ENCODE peak calls at places on chromosomes 12 and 14, in four cellular contexts. C is Panc1, O is GM23338, U is BE2C. P is an unnamed sample.

GRCh38 chr14:66228267-66228970 is 257.8 kb upstream of the CCDC196 start:
- DNase-seq in C (no peak), O (no peak), U (no peak), P (peak; percentile 50)

GRCh38 chr14:105419305-105420091 is at the start of gene MTA1:
- DNase-seq in C (no peak), O (peak; percentile 72), U (peak; percentile 64), P (no peak)

GRCh38 chr12:115639667-115640012 is 637.9 kb downstream of the MED13L start:
- DNase-seq in C (no peak), O (peak; percentile 39), U (no peak), P (no peak)

GRCh38 chr14:60485600-60486251 is at the start of gene C14orf39:
- DNase-seq in C (no peak), O (peak; percentile 84), U (peak; percentile 88), P (no peak)

GRCh38 chr14:29735459-29735858 is 192.2 kb downstream of the PRKD1 start:
- DNase-seq in C (no peak), O (no peak), U (no peak), P (no peak)

GRCh38 chr14:74528406-74528805 is 34.8 kb downstream of the ISCA2 start:
- DNase-seq in C (no peak), O (no peak), U (no peak), P (no peak)

GRCh38 chr12:41220931-41221330 is 32.8 kb downstream of the PDZRN4 start:
- DNase-seq in C (no peak), O (no peak), U (no peak), P (no peak)

GRCh38 chr12:95953000-95953399 is 9.9 kb downstream of the AMDHD1 start:
- DNase-seq in C (no peak), O (no peak), U (no peak), P (no peak)

GRCh38 chr12:95261109-95261508 is 43.5 kb downstream of the VEZT start:
- DNase-seq in C (no peak), O (no peak), U (no peak), P (no peak)

GRCh38 chr14:56196274-56196673 is 78.1 kb downstream of the PELI2 start:
- DNase-seq in C (no peak), O (no peak), U (no peak), P (no peak)

GRCh38 chr14:44613061-44613712 is 106.1 kb upstream of the FSCB start:
- DNase-seq in C (no peak), O (no peak), U (no peak), P (no peak)

GRCh38 chr12:3863756-3864155 is 9.4 kb downstream of the PARP11 start:
- DNase-seq in C (no peak), O (no peak), U (no peak), P (no peak)

GRCh38 chr12:107369006-107369405 is 275.7 kb upstream of the CRY1 start:
- DNase-seq in C (no peak), O (no peak), U (no peak), P (no peak)

GRCh38 chr12:15933751-15934150 is 22.6 kb downstream of the DERA start:
- DNase-seq in C (no peak), O (no peak), U (no peak), P (no peak)

GRCh38 chr14:49861581-49861922 is 9.0 kb upstream of the NEMF start:
- DNase-seq in C (no peak), O (peak; percentile 80), U (peak; percentile 56), P (peak; percentile 65)

GRCh38 chr14:50312734-50313054 is 570 bp downstream of the DMAC2L start:
- DNase-seq in C (no peak), O (no peak), U (no peak), P (no peak)

GRCh38 chr14:92690171-92691011 is 58.0 kb downstream of the LGMN start:
- DNase-seq in C (no peak), O (peak; percentile 33), U (peak; percentile 60), P (no peak)

GRCh38 chr12:21815306-21816062 is 41.0 kb upstream of the KCNJ8 start:
- DNase-seq in C (no peak), O (no peak), U (no peak), P (no peak)

GRCh38 chr14:68854421-68854820 is 61.6 kb upstream of the ZFP36L1 start:
- DNase-seq in C (no peak), O (no peak), U (no peak), P (no peak)

GRCh38 chr14:103949386-103949785 is 7.1 kb upstream of the RD3L start:
- DNase-seq in C (no peak), O (no peak), U (no peak), P (no peak)

GRCh38 chr12:55142896-55143870 is 17.0 kb downstream of the OR9K2 start:
- DNase-seq in C (peak; percentile 25), O (peak; percentile 95), U (peak; percentile 62), P (peak; percentile 1)

GRCh38 chr12:54549774-54550451 is 512 bp downstream of the PDE1B start:
- DNase-seq in C (no peak), O (peak; percentile 72), U (no peak), P (no peak)

GRCh38 chr14:68633131-68633991 is 159.5 kb downstream of the ZFP36L1 start:
- DNase-seq in C (no peak), O (no peak), U (no peak), P (no peak)

GRCh38 chr12:75959506-75959905 is 72.1 kb downstream of the PHLDA1 start:
- DNase-seq in C (no peak), O (no peak), U (no peak), P (no peak)

GRCh38 chr14:62409909-62410308 is 635.3 kb downstream of the KCNH5 start:
- DNase-seq in C (peak; percentile 15), O (no peak), U (no peak), P (no peak)

GRCh38 chr12:79737875-79738718 is 47.3 kb upstream of the PAWR start:
- DNase-seq in C (peak; percentile 27), O (peak; percentile 76), U (peak; percentile 36), P (peak; percentile 9)

GRCh38 chr12:16096273-16096849 is 181.1 kb downstream of the SLC15A5 start:
- DNase-seq in C (no peak), O (no peak), U (no peak), P (no peak)

GRCh38 chr12:10571141-10571540 is 42.3 kb downstream of the MAGOHB start:
- DNase-seq in C (no peak), O (no peak), U (no peak), P (no peak)

GRCh38 chr14:70808402-70809237 is 693 bp downstream of the MAP3K9 start:
- DNase-seq in C (no peak), O (peak; percentile 71), U (peak; percentile 36), P (no peak)

GRCh38 chr12:27751386-27752047 is 28.5 kb upstream of the KLHL42 start:
- DNase-seq in C (no peak), O (no peak), U (peak; percentile 20), P (peak; percentile 44)

GRCh38 chr12:128606040-128606439 is 217.7 kb downstream of the SLC15A4 start:
- DNase-seq in C (no peak), O (no peak), U (no peak), P (no peak)

GRCh38 chr14:102875652-102876051 is 46.8 kb upstream of the AMN start:
- DNase-seq in C (no peak), O (no peak), U (no peak), P (no peak)

GRCh38 chr12:121358093-121358492 is 5.9 kb upstream of the ANAPC5 start:
- DNase-seq in C (no peak), O (no peak), U (no peak), P (no peak)

GRCh38 chr14:47235619-47236018 is 439.8 kb downstream of the MDGA2 start:
- DNase-seq in C (no peak), O (no peak), U (no peak), P (no peak)

GRCh38 chr12:138898-139534 is 72.4 kb downstream of the IQSEC3 start:
- DNase-seq in C (no peak), O (peak; percentile 62), U (no peak), P (no peak)

GRCh38 chr12:126784328-126784921 is 1482.5 kb upstream of the TMEM132C start:
- DNase-seq in C (no peak), O (peak; percentile 64), U (no peak), P (no peak)

GRCh38 chr14:95445676-95446075 is 70.8 kb downstream of the SYNE3 start:
- DNase-seq in C (no peak), O (no peak), U (no peak), P (no peak)

GRCh38 chr14:21101802-21102413 is 1.0 kb downstream of the TMEM253 start:
- DNase-seq in C (no peak), O (no peak), U (no peak), P (no peak)

GRCh38 chr12:58847876-58848600 is 72.3 kb downstream of the LRIG3 start:
- DNase-seq in C (no peak), O (no peak), U (no peak), P (peak; percentile 2)

DNA sequence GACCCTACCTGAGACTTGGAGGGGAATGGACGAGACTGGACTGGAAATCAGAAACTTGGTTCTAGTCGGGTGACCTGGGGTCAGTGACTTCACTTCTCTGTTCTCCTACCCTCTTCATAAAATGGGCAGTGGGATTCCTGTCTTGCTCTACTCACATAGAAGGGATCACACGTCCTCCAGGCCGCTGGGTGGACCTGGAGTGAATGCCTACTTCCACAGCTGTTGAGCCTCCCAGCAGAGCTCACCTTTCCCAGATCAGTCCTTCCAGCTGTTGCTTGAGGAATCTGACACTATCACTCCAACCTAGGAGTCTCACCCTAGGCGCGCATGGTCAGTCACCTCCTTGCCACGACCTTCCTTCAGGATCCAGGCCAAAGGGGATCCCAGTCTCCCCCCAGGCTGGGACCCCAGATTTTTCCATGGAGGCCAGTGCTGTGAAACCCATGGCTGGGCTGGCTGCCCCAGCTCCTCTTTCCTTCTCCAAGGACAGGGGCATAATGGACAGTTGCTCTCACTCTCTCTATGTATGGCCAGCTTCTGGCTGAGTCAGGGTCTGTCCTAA is 641 bp downstream of the ACVRL1 start:
- DNase-seq in C (no peak), O (no peak), U (no peak), P (no peak)
- H3K4me3 ChIP-seq in C (no peak overlapping the region), O (peak overlapping the region; percentile 77), U (no peak overlapping the region), P (peak overlapping the region; percentile 48)

GRCh38 chr14:90677484-90678045 is 138.7 kb downstream of the TTC7B start:
- DNase-seq in C (no peak), O (no peak), U (no peak), P (no peak)
- TF ChIP-seq CTCF in C (no peak), O (no peak), U (no peak), P (no peak)

GRCh38 chr14:24013654-24014514 is 25.2 kb downstream of the DHRS4L2 start:
- DNase-seq in C (peak; percentile 54), O (peak; percentile 89), U (peak; percentile 54), P (peak; percentile 42)

GRCh38 chr14:24011051-24011450 is 22.3 kb downstream of the DHRS4L2 start:
- DNase-seq in C (no peak), O (no peak), U (no peak), P (no peak)
- H3K4me3 ChIP-seq in C (no peak overlapping the region), O (no peak overlapping the region), U (no peak overlapping the region), P (no peak overlapping the region)

GRCh38 chr14:24679248-24680085 is 45.5 kb upstream of the GZMB start:
- DNase-seq in C (no peak), O (no peak), U (no peak), P (no peak)
- TF ChIP-seq CTCF in C (peak; percentile 73), O (no peak), U (no peak), P (no peak)

DNA sequence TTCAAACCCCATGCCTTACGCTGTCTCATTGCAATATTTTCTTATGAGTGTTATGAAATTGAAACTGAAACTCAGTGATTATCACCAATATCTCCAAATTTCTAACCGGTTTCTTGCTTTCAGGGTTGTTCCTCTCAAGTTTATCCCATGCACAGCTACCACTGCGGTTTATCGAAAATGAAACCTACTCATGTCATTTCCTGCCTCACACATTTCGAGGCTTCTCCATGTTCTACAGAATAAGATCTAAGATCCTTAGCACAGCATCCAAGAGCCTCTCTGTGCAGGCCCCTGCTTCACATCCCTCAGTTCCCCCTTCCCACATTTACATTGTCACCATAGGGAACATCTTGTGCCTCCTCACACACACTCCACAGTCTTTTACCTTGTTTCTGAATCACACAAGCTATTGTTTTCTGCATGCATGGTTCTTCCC is 45.5 kb upstream of the FAR2 start:
- DNase-seq in C (no peak), O (no peak), U (no peak), P (no peak)
- H3K4me3 ChIP-seq in C (no peak overlapping the region), O (no peak overlapping the region), U (no peak overlapping the region), P (no peak overlapping the region)

GRCh38 chr12:8590842-8591545 is 21.7 kb downstream of the AICDA start:
- DNase-seq in C (no peak), O (peak; percentile 53), U (no peak), P (no peak)
- TF ChIP-seq CTCF in C (no peak), O (no peak), U (no peak), P (peak; percentile 24)